ENCODE peak calls at places on chromosomes 13 and 19, in five cellular contexts. V, X, H, S and O are unnamed samples. For H4K20me1, the result is how much of the 10 kb centered on the place peaks cover.

GRCh38 chr19:23343434-23344010 is 51.7 kb downstream of the ZNF91 start:
- DNase-seq in V (no peak), X (no peak), H (no peak), S (no peak), O (peak)

GRCh38 chr19:6489278-6490061 is 7.9 kb upstream of the DENND1C start:
- DNase-seq in V (no peak), X (peak), H (no peak), S (no peak), O (peak)

GRCh38 chr19:35751839-35752745 is 3.7 kb downstream of the LIN37 start:
- DNase-seq in V (no peak), X (no peak), H (no peak), S (no peak), O (no peak)

GRCh38 chr19:616276-616675 is 17.1 kb downstream of the POLRMT start:
- DNase-seq in V (no peak), X (no peak), H (no peak), S (no peak), O (no peak)

GRCh38 chr13:52070929-52071523 is 46.5 kb downstream of the UTP14C start:
- DNase-seq in V (peak), X (no peak), H (peak), S (no peak), O (peak)

GRCh38 chr13:48258002-48258401 is 25.0 kb downstream of the ITM2B start:
- DNase-seq in V (no peak), X (no peak), H (peak), S (no peak), O (no peak)

GRCh38 chr13:60229708-60230272 is 66.1 kb upstream of the DIAPH3 start:
- DNase-seq in V (no peak), X (no peak), H (no peak), S (no peak), O (no peak)

GRCh38 chr19:46115396-46116109 is 8.9 kb downstream of the IGFL3 start:
- DNase-seq in V (peak), X (peak), H (no peak), S (no peak), O (no peak)

GRCh38 chr13:50123862-50124535 is 108.8 kb downstream of the KCNRG start:
- DNase-seq in V (peak), X (no peak), H (peak), S (peak), O (no peak)

GRCh38 chr13:41931337-41931736 is 29.6 kb downstream of the VWA8 start:
- DNase-seq in V (peak), X (no peak), H (no peak), S (no peak), O (no peak)

GRCh38 chr13:97142452-97142851 is 79.7 kb upstream of the MBNL2 start:
- DNase-seq in V (no peak), X (no peak), H (peak), S (no peak), O (no peak)

GRCh38 chr13:102700088-102701031 is 5.5 kb upstream of the METTL21C start:
- DNase-seq in V (peak), X (no peak), H (no peak), S (no peak), O (no peak)

GRCh38 chr19:4088975-4089374 is 22.3 kb upstream of the ZBTB7A start:
- DNase-seq in V (no peak), X (no peak), H (no peak), S (no peak), O (no peak)

GRCh38 chr19:33460221-33460908 is 61.2 kb downstream of the PEPD start:
- DNase-seq in V (no peak), X (no peak), H (no peak), S (no peak), O (no peak)

GRCh38 chr19:4488496-4488895 is 16.4 kb downstream of the HDGFL2 start:
- DNase-seq in V (no peak), X (no peak), H (no peak), S (no peak), O (no peak)

GRCh38 chr19:34598217-34599155 is 78.5 kb downstream of the SCGB2B2 start:
- DNase-seq in V (no peak), X (no peak), H (no peak), S (no peak), O (no peak)

GRCh38 chr13:87827479-87827878 is 156.3 kb downstream of the SLITRK5 start:
- DNase-seq in V (peak), X (no peak), H (no peak), S (no peak), O (no peak)

GRCh38 chr19:40244596-40244995 is 18.1 kb upstream of the CCNP start:
- DNase-seq in V (no peak), X (no peak), H (no peak), S (no peak), O (no peak)

GRCh38 chr19:13537454-13537853 is 31.2 kb upstream of the CACNA1A start:
- DNase-seq in V (no peak), X (no peak), H (no peak), S (no peak), O (no peak)

GRCh38 chr13:33761744-33762143 is 56.2 kb upstream of the RFC3 start:
- DNase-seq in V (no peak), X (no peak), H (peak), S (no peak), O (peak)

GRCh38 chr19:38151242-38151641 is 72.8 kb downstream of the DPF1 start:
- DNase-seq in V (no peak), X (no peak), H (no peak), S (no peak), O (no peak)

GRCh38 chr19:409006-409514 is at the start of gene C2CD4C:
- DNase-seq in V (no peak), X (no peak), H (no peak), S (peak), O (peak)

GRCh38 chr19:40592170-40592569 is 9.0 kb upstream of the LTBP4 start:
- DNase-seq in V (peak), X (no peak), H (peak), S (no peak), O (peak)

GRCh38 chr19:10538204-10538603 is 5.5 kb upstream of the ATG4D start:
- DNase-seq in V (no peak), X (no peak), H (no peak), S (no peak), O (no peak)

GRCh38 chr19:45577111-45577905 is 7.3 kb downstream of the OPA3 start:
- DNase-seq in V (peak), X (no peak), H (peak), S (no peak), O (no peak)

GRCh38 chr13:49308104-49308875 is 60.6 kb downstream of the CDADC1 start:
- DNase-seq in V (peak), X (no peak), H (peak), S (no peak), O (no peak)

GRCh38 chr19:54030895-54031586 is 32.7 kb downstream of the VSTM1 start:
- DNase-seq in V (peak), X (no peak), H (no peak), S (no peak), O (peak)

DNA sequence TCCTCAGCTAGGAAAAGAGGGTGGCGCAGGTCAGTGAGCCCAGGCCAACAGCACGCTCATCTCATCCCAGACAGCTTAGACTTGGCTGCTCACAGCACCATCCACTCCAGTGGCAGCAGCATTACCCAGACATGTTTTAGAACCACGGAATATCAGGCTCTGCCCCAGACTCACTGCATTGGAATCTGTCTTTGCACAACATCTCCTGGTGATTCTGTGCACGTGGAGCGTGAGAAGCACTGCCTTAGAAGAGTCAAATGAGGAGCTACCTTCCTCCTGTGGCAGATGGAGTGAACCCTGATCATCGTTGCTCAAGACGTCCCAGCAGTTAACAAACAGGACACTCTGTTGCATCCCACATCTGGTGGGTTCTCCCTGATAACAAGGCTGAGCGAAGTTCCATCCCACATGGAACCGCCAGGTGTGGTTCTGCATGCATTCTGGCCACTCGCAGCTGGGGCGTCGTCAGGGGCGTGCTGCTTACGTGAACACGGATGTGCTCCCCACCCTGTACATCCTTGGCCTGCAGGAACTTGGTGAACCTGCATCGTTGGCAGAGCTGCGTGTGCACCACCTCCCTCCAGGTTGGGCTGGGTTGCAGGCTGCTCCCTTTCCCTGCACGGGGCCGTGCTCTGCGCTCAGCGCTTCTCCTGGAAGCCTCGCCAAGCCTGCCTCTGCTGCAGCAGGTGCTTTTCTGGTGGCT is 25.2 kb upstream of the ATP11A start:
- DNase-seq in V (no peak), X (no peak), H (no peak), S (no peak), O (no peak)
- H4K20me1 ChIP-seq in V (under half), X (under half), H (under half), S (under half), O (under half)

DNA sequence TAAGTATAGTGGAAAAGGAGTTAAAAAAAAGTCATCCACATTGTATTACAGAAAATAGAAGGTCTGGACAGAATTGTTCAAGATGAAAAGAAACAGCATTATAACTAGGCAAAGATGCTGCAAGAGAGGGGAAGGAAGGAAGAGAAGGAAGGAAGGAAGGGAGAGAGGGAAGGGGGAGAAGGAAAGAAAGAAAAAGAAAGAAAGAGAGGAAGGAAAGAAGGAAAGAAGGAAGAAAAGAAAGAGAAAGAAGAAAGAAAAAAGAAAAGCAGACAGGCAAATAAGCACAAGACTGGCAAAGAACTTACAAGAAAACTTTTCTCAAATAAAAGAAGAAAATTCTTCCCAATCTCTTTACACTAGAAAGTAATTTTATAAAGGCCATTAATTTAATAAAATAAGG is 15.1 kb upstream of the FLT1 start:
- DNase-seq in V (no peak), X (no peak), H (no peak), S (no peak), O (no peak)
- H3K27ac ChIP-seq in V (no peak), X (no peak), H (no peak), S (no peak), O (no peak)

GRCh38 chr19:2438178-2438577 is 10.8 kb upstream of the TIMM13 start:
- DNase-seq in V (no peak), X (no peak), H (no peak), S (no peak), O (no peak)
- H4K20me1 ChIP-seq in V (under half), X (under half), H (under half), S (under half), O (under half)

DNA sequence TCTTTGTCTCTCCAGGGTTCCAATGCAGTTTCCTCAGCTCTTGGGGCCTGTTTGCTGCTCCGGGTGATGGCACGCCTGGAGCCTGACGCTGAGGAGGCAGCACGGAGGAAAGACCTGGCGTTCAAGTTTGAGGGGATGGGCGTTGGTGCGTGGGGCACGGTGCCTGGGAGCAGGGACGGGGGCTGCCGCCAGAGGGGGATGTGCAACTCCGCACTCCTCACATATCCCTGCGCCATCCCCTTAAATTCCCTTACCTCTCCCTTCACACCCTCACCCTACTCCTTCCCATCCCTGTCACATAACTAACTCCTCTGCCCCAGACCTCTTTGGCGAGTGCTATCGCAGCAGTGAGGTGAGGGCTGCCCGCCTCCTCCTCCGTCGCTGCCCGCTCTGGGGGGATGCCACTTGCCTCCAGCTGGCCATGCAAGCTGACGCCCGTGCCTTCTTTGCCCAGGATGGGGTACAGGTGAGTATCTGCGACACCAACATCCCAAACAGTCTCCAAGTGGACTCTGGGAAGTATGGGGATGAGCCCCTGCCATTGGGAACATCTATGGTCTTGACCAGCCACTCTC is 31.1 kb downstream of the TRPM4 start:
- DNase-seq in V (no peak), X (no peak), H (no peak), S (peak), O (no peak)
- H3K27ac ChIP-seq in V (no peak), X (no peak), H (no peak), S (no peak), O (no peak)